ENCODE peak calls at places on chromosomes 13 and 19, in six cellular contexts. G is COR-L47, J is fibroblast of lung, F is BE2C, I is neural progenitor cell, U is germinal center. D is an unnamed sample.

GRCh38 chr19:17739121-17739875 is 12.0 kb upstream of the FCHO1 start:
- DNase-seq in G (no peak), F (peak; percentile 86), U (peak; percentile 60), J (no peak), I (no peak), D (no peak)

GRCh38 chr13:111861766-111862366 is 205.1 kb upstream of the SOX1 start:
- DNase-seq in I (no peak), U (no peak), F (no peak), G (no peak), J (no peak), D (no peak)

GRCh38 chr13:111330211-111330610 is 9.8 kb downstream of the TEX29 start:
- DNase-seq in I (no peak), F (no peak), J (no peak), G (no peak), U (no peak), D (no peak)

GRCh38 chr13:46229251-46229650 is 17.5 kb downstream of the LRRC63 start:
- DNase-seq in G (no peak), J (no peak), U (no peak), F (no peak), I (no peak), D (no peak)

GRCh38 chr13:97234236-97234635 is 12.1 kb downstream of the MBNL2 start:
- DNase-seq in G (no peak), U (no peak), I (no peak), F (no peak), J (no peak), D (no peak)

GRCh38 chr13:51643114-51643881 is 59.0 kb downstream of the WDFY2 start:
- DNase-seq in I (no peak), G (no peak), U (no peak), J (peak; percentile 81), F (no peak), D (no peak)

GRCh38 chr13:97233499-97233898 is 11.4 kb downstream of the MBNL2 start:
- DNase-seq in J (no peak), F (no peak), U (no peak), I (peak; percentile 21), G (no peak), D (no peak)

GRCh38 chr13:43686557-43686956 is 100.2 kb downstream of the ENOX1 start:
- DNase-seq in I (no peak), F (peak; percentile 69), J (peak; percentile 88), U (no peak), G (no peak), D (no peak)

GRCh38 chr19:51514866-51515481 is 13.4 kb upstream of the SIGLEC12 start:
- DNase-seq in I (peak; percentile 56), U (peak; percentile 57), F (no peak), J (peak; percentile 60), G (peak; percentile 2), D (no peak)

GRCh38 chr13:42137856-42138537 is 89.5 kb downstream of the DGKH start:
- DNase-seq in G (no peak), U (no peak), I (no peak), F (no peak), J (no peak), D (no peak)

GRCh38 chr13:46530084-46530935 is 22.7 kb upstream of the LRCH1 start:
- DNase-seq in J (peak; percentile 58), F (no peak), I (no peak), G (no peak), U (no peak), D (no peak)

GRCh38 chr19:7871280-7871529 is 3.0 kb downstream of the PRR36 start:
- DNase-seq in F (no peak), U (no peak), J (no peak), G (no peak), I (no peak), D (no peak)

GRCh38 chr19:2552859-2553258 is 76.9 kb downstream of the GADD45B start:
- DNase-seq in J (no peak), I (no peak), F (no peak), U (peak; percentile 84), G (no peak), D (peak; percentile 27)

GRCh38 chr19:47794526-47794925 is 9.8 kb downstream of the TPRX1 start:
- DNase-seq in I (peak; percentile 21), F (no peak), G (no peak), J (no peak), U (no peak), D (no peak)